ENCODE peak calls at places on chromosomes 12 and 14, in seven cellular contexts. I is stimulated activated CD4-positive, alpha-beta T cell treated with anti-CD3 and anti-CD28 coated beads, Interleukin-1b, Interleukin-23, amount 100 ng/mL, for 4 hours; G is RKO; Z is body of pancreas; A is HS-5; Q is central memory CD8-positive, alpha-beta T cell; E is fibroblast of pulmonary artery. L is an unnamed sample.

GRCh38 chr12:5586201-5586600 is 154.3 kb downstream of the NTF3 start:
- DNase-seq in I (no peak), G (peak), Z (no peak), A (no peak), Q (no peak), E (peak), L (no peak)

GRCh38 chr12:123973552-123974341 is 732 bp downstream of the ZNF664 start:
- DNase-seq in I (peak), G (peak), Z (peak), A (no peak), Q (no peak), E (peak), L (no peak)

GRCh38 chr12:104355630-104356029 is 52.1 kb downstream of the EID3 start:
- DNase-seq in I (no peak), G (no peak), Z (no peak), A (no peak), Q (no peak), E (no peak), L (no peak)

GRCh38 chr12:2482938-2483337 is 311.8 kb upstream of the FKBP4 start:
- DNase-seq in I (no peak), G (no peak), Z (no peak), A (no peak), Q (no peak), E (no peak), L (no peak)

GRCh38 chr12:546265-546919 is 86.7 kb downstream of the B4GALNT3 start:
- DNase-seq in I (no peak), G (peak), Z (no peak), A (no peak), Q (no peak), E (no peak), L (no peak)

GRCh38 chr14:41607119-41607785 is 576 bp downstream of the LRFN5 start:
- DNase-seq in I (no peak), G (no peak), Z (peak), A (no peak), Q (no peak), E (no peak), L (no peak)

GRCh38 chr12:124422570-124423523 is 128.0 kb downstream of the RFLNA start:
- DNase-seq in I (no peak), G (no peak), Z (peak), A (peak), Q (no peak), E (peak), L (peak)

GRCh38 chr12:110689002-110689600 is at the start of gene HVCN1:
- DNase-seq in I (peak), G (no peak), Z (peak), A (no peak), Q (peak), E (no peak), L (no peak)

GRCh38 chr12:124703852-124704251 is 136.4 kb upstream of the NCOR2 start:
- DNase-seq in I (no peak), G (no peak), Z (no peak), A (no peak), Q (no peak), E (no peak), L (no peak)

GRCh38 chr14:46490150-46490769 is 161.3 kb downstream of the RPL10L start:
- DNase-seq in I (no peak), G (peak), Z (no peak), A (no peak), Q (no peak), E (no peak), L (no peak)

GRCh38 chr12:114320101-114320500 is 85.8 kb downstream of the TBX5 start:
- DNase-seq in I (no peak), G (no peak), Z (no peak), A (no peak), Q (no peak), E (no peak), L (no peak)

GRCh38 chr12:62331306-62331705 is 71.1 kb downstream of the USP15 start:
- DNase-seq in I (no peak), G (no peak), Z (no peak), A (no peak), Q (no peak), E (no peak), L (no peak)

GRCh38 chr12:132367852-132368251 is 38.5 kb upstream of the GALNT9 start:
- DNase-seq in I (no peak), G (no peak), Z (no peak), A (no peak), Q (no peak), E (no peak), L (no peak)

GRCh38 chr12:88781909-88782308 is 201.6 kb upstream of the KITLG start:
- DNase-seq in I (no peak), G (no peak), Z (no peak), A (no peak), Q (no peak), E (peak), L (peak)

GRCh38 chr14:96666088-96666487 is 131.1 kb upstream of the VRK1 start:
- DNase-seq in I (no peak), G (no peak), Z (no peak), A (no peak), Q (no peak), E (no peak), L (no peak)

GRCh38 chr14:26863736-26864135 is 265.9 kb upstream of the NOVA1 start:
- DNase-seq in I (no peak), G (peak), Z (no peak), A (peak), Q (no peak), E (peak), L (peak)

GRCh38 chr12:20368653-20369163 is 371 bp downstream of the PDE3A start:
- DNase-seq in I (no peak), G (no peak), Z (peak), A (no peak), Q (no peak), E (peak), L (no peak)

GRCh38 chr12:121797937-121798801 is 4.7 kb upstream of the RHOF start:
- DNase-seq in I (no peak), G (no peak), Z (peak), A (no peak), Q (no peak), E (no peak), L (no peak)

GRCh38 chr12:69905801-69906200 is 80.8 kb downstream of the MYRFL start:
- DNase-seq in I (no peak), G (no peak), Z (no peak), A (no peak), Q (no peak), E (no peak), L (no peak)

GRCh38 chr14:36194645-36195044 is 18.1 kb upstream of the PTCSC3 start:
- DNase-seq in I (no peak), G (no peak), Z (no peak), A (no peak), Q (no peak), E (no peak), L (no peak)

GRCh38 chr14:94474581-94475031 is 1.4 kb downstream of the SERPINA9 start:
- DNase-seq in I (no peak), G (no peak), Z (no peak), A (peak), Q (no peak), E (no peak), L (no peak)

GRCh38 chr14:94679941-94680340 is 67.8 kb downstream of the SERPINA3 start:
- DNase-seq in I (no peak), G (no peak), Z (no peak), A (no peak), Q (no peak), E (no peak), L (no peak)

GRCh38 chr14:20455355-20456300 is 602 bp downstream of the APEX1 start:
- DNase-seq in I (no peak), G (peak), Z (no peak), A (no peak), Q (no peak), E (peak), L (peak)

GRCh38 chr12:52054838-52055741 is 3.8 kb downstream of the NR4A1 start:
- DNase-seq in I (no peak), G (no peak), Z (no peak), A (no peak), Q (no peak), E (peak), L (no peak)

GRCh38 chr12:32344047-32344446 is 55.3 kb upstream of the FGD4 start:
- DNase-seq in I (no peak), G (no peak), Z (no peak), A (no peak), Q (no peak), E (no peak), L (no peak)

GRCh38 chr14:69274321-69274720 is 14.4 kb downstream of the GALNT16 start:
- DNase-seq in I (no peak), G (no peak), Z (no peak), A (no peak), Q (no peak), E (no peak), L (no peak)

GRCh38 chr12:1171657-1172056 is 180.6 kb downstream of the ERC1 start:
- DNase-seq in I (no peak), G (no peak), Z (no peak), A (no peak), Q (no peak), E (no peak), L (no peak)

GRCh38 chr12:32454866-32455265 is 55.5 kb downstream of the FGD4 start:
- DNase-seq in I (no peak), G (no peak), Z (no peak), A (no peak), Q (no peak), E (peak), L (no peak)

GRCh38 chr12:68375701-68376469 is 43.7 kb upstream of the MDM1 start:
- DNase-seq in I (no peak), G (no peak), Z (no peak), A (no peak), Q (no peak), E (no peak), L (no peak)

L was measured in GM04503.